ENCODE peak calls at places on chromosome 20, in eight cellular contexts. V is astrocyte of the spinal cord, Y is MM.1S, C is neural progenitor cell, Z is choroid plexus epithelial cell, R is HepG2, P is cardiac fibroblast, X is WTC11. U is an unnamed sample.

GRCh38 chr20:38842558-38842981 is 37.1 kb downstream of the PPP1R16B start:
- DNase-seq in X (no peak), R (no peak), P (no peak), C (no peak), Z (no peak), V (no peak), Y (peak), U (peak)

GRCh38 chr20:34475979-34476736 is 40.1 kb upstream of the DYNLRB1 start:
- DNase-seq in R (peak), C (peak), P (peak), X (peak), V (peak), Z (peak), Y (peak), U (peak)

GRCh38 chr20:26218301-26218700 is 521.6 kb upstream of the ZNF337 start:
- DNase-seq in P (peak), Z (no peak), V (no peak), R (no peak), Y (no peak), C (no peak), X (no peak), U (no peak)

GRCh38 chr20:62795023-62795761 is 1.1 kb upstream of the MRGBP start:
- DNase-seq in X (peak), Y (peak), P (peak), C (peak), R (peak), Z (peak), V (peak), U (no peak)

GRCh38 chr20:1933465-1933870 is 38.3 kb downstream of the SIRPA start:
- DNase-seq in R (no peak), P (peak), V (no peak), Z (no peak), C (no peak), X (no peak), Y (no peak), U (no peak)

GRCh38 chr20:8938532-8938931 is 130.4 kb upstream of the PLCB4 start:
- DNase-seq in C (no peak), Y (no peak), Z (no peak), V (no peak), R (no peak), P (no peak), X (no peak), U (no peak)

GRCh38 chr20:59992531-59992930 is 34.3 kb downstream of the CDH26 start:
- DNase-seq in X (no peak), V (no peak), Z (no peak), C (no peak), Y (no peak), P (peak), R (no peak), U (no peak)

GRCh38 chr20:63044204-63044600 is 37.4 kb upstream of the BHLHE23 start:
- DNase-seq in P (no peak), R (no peak), V (no peak), Z (no peak), Y (no peak), X (no peak), C (no peak), U (no peak)

GRCh38 chr20:21812384-21812783 is 106.9 kb downstream of the PAX1 start:
- DNase-seq in C (no peak), P (no peak), Y (no peak), R (no peak), Z (no peak), V (no peak), X (no peak), U (no peak)

GRCh38 chr20:38210741-38211140 is 45.7 kb upstream of the TGM2 start:
- DNase-seq in Y (no peak), P (peak), Z (no peak), R (no peak), V (peak), X (no peak), C (no peak), U (no peak)

DNA sequence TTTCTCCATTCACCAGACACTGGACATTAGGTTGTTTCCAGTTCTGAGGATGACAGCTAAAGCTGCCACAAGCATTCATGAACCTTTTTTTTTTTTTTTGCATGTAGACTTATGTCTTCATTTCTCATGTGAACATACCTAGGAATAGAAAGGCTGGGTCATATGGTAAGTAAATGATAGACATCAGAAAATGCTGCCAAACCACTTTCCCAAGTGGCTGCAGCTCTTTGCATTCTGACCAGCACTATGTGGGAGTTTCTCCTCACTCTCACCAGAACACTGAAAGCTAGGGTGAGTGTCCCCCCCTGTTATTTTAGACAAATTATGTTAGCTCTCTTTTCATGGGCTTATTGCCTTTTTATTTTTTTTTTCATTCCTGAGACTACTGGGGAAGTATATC is 197.5 kb downstream of the OTOR start:
- DNase-seq in C (no peak), P (no peak), Y (no peak), R (no peak), Z (no peak), V (no peak), X (no peak), U (no peak)
- TF ChIP-seq CTCF in C (no peak), P (no peak), Y (no peak), R (no peak), Z (no peak), V (no peak), X (no peak), U (no peak)

GRCh38 chr20:577167-577791 is 32.8 kb downstream of the TCF15 start:
- DNase-seq in R (peak), P (peak), C (peak), Y (no peak), X (no peak), Z (no peak), V (no peak), U (no peak)
- TF ChIP-seq CTCF in R (peak), P (peak), C (peak), Y (no peak), X (peak), Z (peak), V (peak), U (no peak)

GRCh38 chr20:47501483-47502270 is at the start of gene NCOA3:
- DNase-seq in R (peak), X (peak), P (peak), Z (peak), C (peak), Y (peak), V (peak), U (peak)
- TF ChIP-seq CTCF in R (peak), X (no peak), P (peak), Z (peak), C (peak), Y (peak), V (peak), U (peak)

GRCh38 chr20:43563429-43563828 is 4.6 kb downstream of the SGK2 start:
- DNase-seq in Z (peak), X (no peak), C (no peak), V (no peak), Y (no peak), P (peak), R (peak), U (no peak)
- TF ChIP-seq CTCF in Z (peak), X (no peak), C (no peak), V (peak), Y (no peak), P (peak), R (peak), U (no peak)

DNA sequence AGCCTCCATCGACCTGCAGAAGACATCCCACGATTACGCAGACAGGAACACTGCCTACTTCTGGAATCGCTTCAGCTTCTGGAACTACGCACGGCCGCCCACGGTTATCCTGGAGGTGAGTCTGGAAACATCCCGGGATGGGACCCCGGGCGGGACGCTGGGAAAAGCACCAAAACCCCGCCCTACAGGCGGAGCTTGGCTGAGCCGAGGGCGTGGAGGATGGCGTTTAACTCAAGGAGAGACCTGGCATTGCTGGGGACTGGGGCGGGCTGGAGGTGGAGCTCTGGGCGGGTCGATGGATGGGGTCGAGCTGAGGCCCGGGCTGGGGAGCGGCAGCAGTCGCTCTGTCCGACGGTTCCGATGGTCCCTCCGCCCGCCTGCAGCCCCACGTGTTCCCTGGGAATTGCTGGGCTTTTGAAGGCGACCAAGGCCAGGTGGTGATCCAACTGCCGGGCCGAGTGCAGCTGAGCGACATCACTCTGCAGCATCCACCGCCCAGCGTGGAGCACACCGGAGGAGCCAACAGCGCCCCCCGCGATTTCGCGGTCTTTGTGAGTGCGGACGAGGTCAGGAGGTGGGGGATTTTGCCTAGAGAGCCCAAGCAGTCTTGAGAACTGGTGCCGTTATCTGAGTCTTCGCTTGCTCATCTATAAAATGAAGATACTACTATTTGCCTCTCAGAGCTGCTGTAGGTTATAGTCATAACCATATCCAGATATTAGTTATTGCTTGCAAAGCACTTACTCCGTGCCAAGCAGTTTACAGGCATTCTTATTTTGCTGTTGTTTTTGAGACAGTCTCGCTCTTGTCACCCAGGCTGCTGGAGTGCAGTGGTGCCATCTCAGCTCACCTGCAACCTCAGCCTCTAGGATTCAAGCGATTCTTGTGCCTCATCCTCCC is 3.8 kb downstream of the SPAG4 start:
- DNase-seq in Y (peak), X (peak), V (peak), R (peak), Z (peak), P (peak), C (peak), U (peak)
- TF ChIP-seq CTCF in Y (peak), X (no peak), V (peak), R (peak), Z (peak), P (peak), C (peak), U (peak)

GRCh38 chr20:4025679-4026078 is 10.3 kb upstream of the RNF24 start:
- DNase-seq in V (no peak), Y (no peak), R (no peak), X (no peak), P (no peak), C (no peak), Z (no peak), U (no peak)

GRCh38 chr20:4022386-4023350 is 7.3 kb upstream of the RNF24 start:
- DNase-seq in Y (no peak), R (no peak), Z (no peak), X (no peak), C (peak), P (no peak), V (no peak), U (no peak)

GRCh38 chr20:4025125-4025524 is 9.8 kb upstream of the RNF24 start:
- DNase-seq in V (no peak), Y (no peak), C (no peak), Z (no peak), P (no peak), R (no peak), X (no peak), U (no peak)

GRCh38 chr20:4027590-4028265 is 12.4 kb upstream of the RNF24 start:
- DNase-seq in C (no peak), V (no peak), R (no peak), Z (no peak), P (no peak), X (no peak), Y (no peak), U (no peak)

GRCh38 chr20:4026093-4026601 is 10.8 kb upstream of the RNF24 start:
- DNase-seq in R (peak), X (no peak), C (peak), Y (no peak), P (peak), V (peak), Z (peak), U (no peak)
- TF ChIP-seq CTCF in R (peak), X (no peak), C (peak), Y (no peak), P (peak), V (peak), Z (peak), U (no peak)

GRCh38 chr20:53957421-53958172 is 112.8 kb downstream of the BCAS1 start:
- DNase-seq in X (no peak), Z (peak), V (peak), Y (no peak), P (peak), C (no peak), R (no peak), U (no peak)
- TF ChIP-seq CTCF in X (no peak), Z (peak), V (peak), Y (no peak), P (peak), C (no peak), R (no peak), U (no peak)

DNA sequence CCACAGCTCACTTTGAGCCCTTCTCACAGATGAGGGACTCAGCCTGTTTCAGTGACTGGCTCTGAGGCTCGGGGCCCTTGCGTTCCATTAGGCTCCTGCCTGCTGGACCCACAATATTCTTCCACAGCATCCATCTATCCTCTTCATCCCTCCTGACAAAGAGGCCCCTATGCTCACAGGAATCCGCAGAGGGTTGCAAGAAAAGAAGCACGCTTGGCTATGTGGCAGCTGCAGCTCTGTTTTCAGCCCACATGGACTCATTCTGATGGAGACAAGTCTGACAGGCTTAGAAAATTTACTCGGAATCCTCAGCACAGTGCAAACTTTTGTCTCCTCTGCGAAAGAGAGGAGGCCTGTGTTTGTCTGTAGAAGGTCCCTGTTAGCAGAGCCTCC is 207.5 kb downstream of the SYNDIG1 start:
- DNase-seq in P (no peak), R (no peak), X (no peak), V (no peak), Y (no peak), Z (no peak), C (no peak), U (no peak)
- TF ChIP-seq CTCF in P (no peak), R (no peak), X (no peak), V (no peak), Y (no peak), Z (no peak), C (no peak), U (no peak)

GRCh38 chr20:10315138-10315537 is 96.5 kb downstream of the SNAP25 start:
- DNase-seq in Y (no peak), R (peak), P (no peak), V (no peak), X (no peak), Z (no peak), C (peak), U (no peak)

GRCh38 chr20:10313701-10314100 is 95.1 kb downstream of the SNAP25 start:
- DNase-seq in Y (no peak), X (no peak), R (no peak), C (peak), V (peak), Z (peak), P (no peak), U (no peak)

GRCh38 chr20:10318625-10319024 is 100.0 kb downstream of the SNAP25 start:
- DNase-seq in V (no peak), C (no peak), R (no peak), P (no peak), X (no peak), Y (no peak), Z (no peak), U (no peak)

GRCh38 chr20:10314198-10314597 is 95.6 kb downstream of the SNAP25 start:
- DNase-seq in V (peak), Y (no peak), P (peak), C (peak), X (no peak), R (no peak), Z (peak), U (no peak)

DNA sequence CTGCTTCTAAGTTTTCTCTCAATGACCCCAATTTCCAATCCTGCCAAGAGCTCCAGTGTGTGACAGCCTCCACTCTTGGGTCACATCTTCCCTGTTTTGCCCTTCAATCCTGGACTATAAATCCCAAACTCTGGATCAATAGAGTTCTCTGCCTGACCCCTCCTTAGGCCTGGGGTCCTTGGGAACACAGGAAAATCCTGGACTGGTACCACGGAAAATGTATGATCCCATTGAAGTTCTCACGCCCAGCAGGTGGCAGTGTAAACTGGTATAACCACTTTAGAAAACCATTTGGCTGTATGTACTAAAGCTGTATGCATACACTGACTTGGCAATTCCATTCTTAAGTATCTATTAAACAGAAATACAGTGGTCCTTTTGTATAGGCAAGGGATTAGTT is 98.0 kb downstream of the SNAP25 start:
- DNase-seq in Y (peak), R (peak), P (peak), V (no peak), Z (no peak), C (no peak), X (no peak), U (no peak)
- TF ChIP-seq CTCF in Y (peak), R (peak), P (peak), V (peak), Z (peak), C (peak), X (no peak), U (no peak)